ENCODE peak calls at places on chromosomes 5 and 9, in six cellular contexts. J is uterus, Y is IMR-90, B is astrocyte, P is GM23338, Q is body of pancreas. T is an unnamed sample.

GRCh38 chr5:23389543-23390215 is 117.7 kb upstream of the PRDM9 start:
- DNase-seq in J (no peak), Y (no peak), B (no peak), P (no peak), Q (no peak), T (no peak)

GRCh38 chr5:58735637-58736036 is 152.8 kb downstream of the RAB3C start:
- DNase-seq in J (no peak), Y (no peak), B (no peak), P (no peak), Q (no peak), T (no peak)

GRCh38 chr9:108184941-108185340 is 670.8 kb downstream of the ACTL7B start:
- DNase-seq in J (no peak), Y (peak), B (peak), P (no peak), Q (peak), T (peak)

GRCh38 chr5:56155992-56156584 is 77.0 kb downstream of the ANKRD55 start:
- DNase-seq in J (no peak), Y (no peak), B (no peak), P (no peak), Q (no peak), T (no peak)

GRCh38 chr9:134855900-134856377 is 24.7 kb upstream of the FCN2 start:
- DNase-seq in J (no peak), Y (no peak), B (no peak), P (no peak), Q (no peak), T (no peak)

GRCh38 chr9:75855509-75855908 is 35.0 kb upstream of the PCSK5 start:
- DNase-seq in J (no peak), Y (peak), B (no peak), P (peak), Q (no peak), T (peak)

GRCh38 chr5:172187118-172188032 is 649 bp downstream of the STK10 start:
- DNase-seq in J (peak), Y (peak), B (peak), P (peak), Q (peak), T (peak)

GRCh38 chr5:138149530-138149929 is 10.3 kb upstream of the NME5 start:
- DNase-seq in J (no peak), Y (peak), B (peak), P (peak), Q (no peak), T (no peak)

GRCh38 chr5:16980983-16981382 is 44.9 kb upstream of the MYO10 start:
- DNase-seq in J (no peak), Y (peak), B (no peak), P (no peak), Q (no peak), T (peak)

GRCh38 chr5:128304121-128304520 is 220.6 kb downstream of the SLC12A2 start:
- DNase-seq in J (no peak), Y (peak), B (peak), P (no peak), Q (no peak), T (peak)

GRCh38 chr9:132369421-132369820 is 14.6 kb upstream of the SETX start:
- DNase-seq in J (no peak), Y (no peak), B (no peak), P (no peak), Q (no peak), T (no peak)

GRCh38 chr9:115606851-115607250 is 488.9 kb upstream of the TNC start:
- DNase-seq in J (no peak), Y (peak), B (no peak), P (no peak), Q (no peak), T (peak)

GRCh38 chr5:148776780-148777179 is 49.6 kb upstream of the ADRB2 start:
- DNase-seq in J (no peak), Y (peak), B (peak), P (no peak), Q (no peak), T (no peak)

GRCh38 chr9:20593551-20593950 is 28.7 kb downstream of the MLLT3 start:
- DNase-seq in J (no peak), Y (peak), B (peak), P (no peak), Q (no peak), T (peak)

GRCh38 chr9:97321251-97321650 is 13.8 kb downstream of the CCDC180 start:
- DNase-seq in J (no peak), Y (no peak), B (no peak), P (no peak), Q (no peak), T (no peak)

GRCh38 chr9:70587143-70587710 is 172.8 kb upstream of the KLF9 start:
- DNase-seq in J (peak), Y (peak), B (peak), P (no peak), Q (no peak), T (peak)

GRCh38 chr5:73459366-73459765 is 10.8 kb upstream of the FOXD1 start:
- DNase-seq in J (no peak), Y (peak), B (peak), P (no peak), Q (no peak), T (no peak)

GRCh38 chr5:136474466-136474865 is 109.1 kb upstream of the TRPC7 start:
- DNase-seq in J (no peak), Y (no peak), B (no peak), P (no peak), Q (no peak), T (no peak)

GRCh38 chr9:90343360-90343759 is 299.3 kb downstream of the DIRAS2 start:
- DNase-seq in J (no peak), Y (peak), B (no peak), P (peak), Q (no peak), T (no peak)

GRCh38 chr9:35656340-35656739 is 1.5 kb downstream of the RMRP start:
- DNase-seq in J (no peak), Y (no peak), B (no peak), P (no peak), Q (no peak), T (no peak)

GRCh38 chr5:157993201-157993600 is 134.3 kb upstream of the CLINT1 start:
- DNase-seq in J (no peak), Y (no peak), B (no peak), P (no peak), Q (no peak), T (no peak)

GRCh38 chr9:90916147-90916734 is 114.6 kb downstream of the SYK start:
- DNase-seq in J (no peak), Y (peak), B (no peak), P (no peak), Q (no peak), T (no peak)

GRCh38 chr9:16551692-16552091 is 318.8 kb downstream of the BNC2 start:
- DNase-seq in J (no peak), Y (no peak), B (no peak), P (no peak), Q (no peak), T (no peak)

GRCh38 chr9:63859475-63860215 is 1425.4 kb downstream of the FOXD4L5 start:
- DNase-seq in J (peak), Y (no peak), B (no peak), P (no peak), Q (no peak), T (peak)

GRCh38 chr9:13707635-13708410 is 428.3 kb upstream of the MPDZ start:
- DNase-seq in J (no peak), Y (peak), B (peak), P (no peak), Q (no peak), T (no peak)

GRCh38 chr9:94199776-94200175 is 59.3 kb upstream of the ZNF169 start:
- DNase-seq in J (no peak), Y (no peak), B (peak), P (no peak), Q (no peak), T (no peak)

GRCh38 chr5:95804765-95805539 is 17.6 kb downstream of the GLRX start:
- DNase-seq in J (no peak), Y (no peak), B (no peak), P (no peak), Q (no peak), T (no peak)

GRCh38 chr9:462611-463010 is 247.9 kb downstream of the DOCK8 start:
- DNase-seq in J (no peak), Y (no peak), B (no peak), P (no peak), Q (no peak), T (no peak)

GRCh38 chr5:109786177-109786576 is 96.5 kb downstream of the MAN2A1 start:
- DNase-seq in J (no peak), Y (no peak), B (no peak), P (no peak), Q (no peak), T (no peak)

GRCh38 chr5:109792613-109793012 is 102.9 kb downstream of the MAN2A1 start:
- DNase-seq in J (no peak), Y (no peak), B (no peak), P (no peak), Q (no peak), T (no peak)

GRCh38 chr5:109784687-109785086 is 95.0 kb downstream of the MAN2A1 start:
- DNase-seq in J (no peak), Y (peak), B (no peak), P (no peak), Q (no peak), T (peak)

DNA sequence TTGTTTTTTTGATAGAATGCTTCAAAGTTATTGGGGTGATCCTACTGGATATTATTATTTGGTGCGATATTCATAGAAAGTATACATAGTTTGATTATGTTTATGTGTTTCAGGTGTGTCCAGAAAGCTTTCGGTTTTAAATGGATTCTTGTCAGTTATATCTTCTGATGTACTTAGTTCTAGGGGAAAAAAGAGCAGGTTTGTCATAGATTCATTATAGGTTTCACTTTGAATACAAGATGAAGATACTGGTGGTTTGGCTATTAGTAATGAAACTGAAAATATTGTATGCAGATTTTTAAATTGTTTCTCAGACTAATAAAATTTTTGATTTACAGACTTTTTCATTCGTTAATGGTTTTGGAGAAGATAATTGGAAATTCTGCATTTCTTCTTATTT is 98.9 kb downstream of the MAN2A1 start:
- DNase-seq in J (no peak), Y (no peak), B (no peak), P (no peak), Q (no peak), T (no peak)
- H3K4me3 ChIP-seq in J (no peak), Y (no peak), B (no peak), P (no peak), Q (no peak), T (no peak)

DNA sequence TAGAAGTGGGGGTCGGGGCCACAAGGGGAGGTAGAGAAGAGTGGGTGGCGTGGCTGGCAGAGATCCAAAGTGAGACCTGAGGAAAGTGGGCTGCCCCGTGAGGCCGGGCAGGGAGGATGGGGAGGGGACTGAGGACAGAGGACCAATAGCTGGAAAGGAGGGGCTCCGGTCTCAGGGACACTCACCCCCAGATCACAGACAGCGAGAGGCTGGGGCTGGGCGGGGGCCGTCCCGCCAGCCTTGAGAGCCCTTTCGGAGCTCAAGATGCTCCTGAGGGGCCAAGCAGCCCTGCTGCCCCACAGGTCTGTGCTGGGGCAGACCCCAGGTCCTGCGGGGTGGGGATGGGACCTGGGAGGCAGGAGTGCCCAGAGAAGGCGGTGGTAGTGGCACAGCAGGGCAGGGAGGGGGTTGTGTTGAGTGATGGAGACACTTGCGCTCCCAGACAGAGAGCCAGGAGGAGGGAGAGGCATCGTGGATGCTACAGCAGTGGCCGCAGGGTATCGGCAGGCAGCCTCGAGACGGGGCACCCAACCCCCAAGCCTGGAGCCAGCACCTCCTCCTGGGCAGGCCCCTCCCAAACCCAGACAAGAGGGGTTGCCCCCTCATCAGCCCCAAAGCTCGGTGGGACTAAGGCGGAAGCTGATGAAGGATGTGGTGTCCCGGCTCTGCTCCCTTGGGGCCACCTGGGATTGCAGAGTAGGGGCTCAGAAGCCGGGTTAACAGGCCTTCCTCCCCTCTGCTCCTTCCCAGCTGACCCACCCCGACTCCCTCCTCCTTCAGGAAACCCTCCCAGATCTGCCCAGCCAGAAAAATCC is 3.3 kb downstream of the SARDH start:
- DNase-seq in J (no peak), Y (no peak), B (no peak), P (peak), Q (no peak), T (no peak)
- H3K4me3 ChIP-seq in J (no peak), Y (no peak), B (no peak), P (peak), Q (no peak), T (no peak)

DNA sequence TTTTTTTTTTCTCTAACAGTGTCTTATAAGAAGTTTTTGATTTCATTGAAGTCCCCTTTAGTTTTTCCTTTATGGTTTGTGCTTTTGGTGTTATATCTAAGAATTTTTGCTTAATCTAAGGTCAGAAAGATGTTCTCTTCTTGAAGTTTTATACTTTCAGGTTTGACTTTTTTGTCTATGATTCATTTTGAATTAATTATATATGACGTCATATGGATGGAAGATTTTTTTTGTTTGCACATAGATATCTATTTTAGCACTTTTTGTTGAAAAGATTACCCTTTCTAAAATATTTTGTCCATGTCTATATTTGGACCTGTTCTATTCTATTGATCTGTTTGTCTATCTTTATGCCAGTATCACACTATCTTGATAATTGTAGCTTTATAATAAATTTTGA is 16.3 kb downstream of the UBAP1 start:
- DNase-seq in J (no peak), Y (no peak), B (no peak), P (no peak), Q (no peak), T (no peak)
- H3K4me3 ChIP-seq in J (no peak), Y (no peak), B (no peak), P (no peak), Q (no peak), T (no peak)

GRCh38 chr5:36242534-36243144 is 914 bp upstream of the NADK2 start:
- DNase-seq in J (peak), Y (no peak), B (no peak), P (peak), Q (peak), T (no peak)
- H3K4me3 ChIP-seq in J (peak), Y (peak), B (peak), P (peak), Q (peak), T (peak)

GRCh38 chr9:109320338-109320733 is 523 bp downstream of the EPB41L4B start:
- DNase-seq in J (no peak), Y (no peak), B (no peak), P (peak), Q (peak), T (no peak)
- H3K4me3 ChIP-seq in J (no peak), Y (peak), B (no peak), P (no peak), Q (no peak), T (no peak)

DNA sequence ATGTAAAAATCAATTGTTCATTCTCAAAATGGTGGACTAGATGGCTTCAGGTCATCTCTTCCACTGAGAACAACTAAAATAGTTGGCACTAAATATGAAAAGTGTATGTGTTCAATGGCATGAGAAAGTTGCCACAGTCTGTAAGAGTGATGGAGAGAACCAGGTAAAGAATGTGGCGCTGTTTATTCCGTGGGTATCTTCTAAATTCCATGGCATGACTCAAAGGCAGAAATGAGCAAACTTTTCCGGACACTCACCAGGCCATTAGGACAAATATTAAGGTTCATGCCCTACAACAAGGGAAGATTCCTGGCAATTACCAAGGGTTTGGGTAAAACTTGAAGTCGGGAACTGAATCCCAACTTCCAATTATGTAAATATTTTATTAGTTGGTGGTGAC is 825.4 kb upstream of the CDH6 start:
- DNase-seq in J (no peak), Y (no peak), B (no peak), P (no peak), Q (no peak), T (no peak)
- H3K4me3 ChIP-seq in J (no peak), Y (no peak), B (no peak), P (no peak), Q (no peak), T (no peak)

GRCh38 chr9:38038307-38039089 is 30.5 kb downstream of the SHB start:
- DNase-seq in J (no peak), Y (no peak), B (no peak), P (no peak), Q (no peak), T (peak)

GRCh38 chr9:38036359-38037084 is 32.5 kb downstream of the SHB start:
- DNase-seq in J (peak), Y (peak), B (peak), P (no peak), Q (no peak), T (peak)

GRCh38 chr9:38037981-38038306 is 31.1 kb downstream of the SHB start:
- DNase-seq in J (no peak), Y (no peak), B (no peak), P (no peak), Q (no peak), T (no peak)

GRCh38 chr9:38033956-38034355 is 35.1 kb downstream of the SHB start:
- DNase-seq in J (no peak), Y (no peak), B (no peak), P (no peak), Q (no peak), T (no peak)

GRCh38 chr9:38035873-38036272 is 33.2 kb downstream of the SHB start:
- DNase-seq in J (no peak), Y (peak), B (peak), P (no peak), Q (no peak), T (peak)
- H3K4me3 ChIP-seq in J (no peak), Y (no peak), B (no peak), P (no peak), Q (no peak), T (no peak)

T was measured in fibroblast of villous mesenchyme.